ENCODE peak calls at places on chromosomes 6 and 20, in four cellular contexts. O, S, F and D are unnamed samples.

GRCh38 chr20:38799248-38799647 is 6.2 kb upstream of the PPP1R16B start:
- DNase-seq in F (no peak), O (no peak), S (no peak), D (no peak)

GRCh38 chr6:31771992-31772358 is 5.2 kb downstream of the VWA7 start:
- DNase-seq in S (peak), F (no peak), O (no peak), D (no peak)

GRCh38 chr6:166592818-166593217 is 6.3 kb upstream of the RAMACL start:
- DNase-seq in O (no peak), S (peak), F (no peak), D (peak)

GRCh38 chr20:34544109-34544793 is 14.3 kb upstream of the MAP1LC3A start:
- DNase-seq in S (no peak), F (no peak), O (no peak), D (no peak)

GRCh38 chr6:139641412-139641811 is 267.0 kb upstream of the CITED2 start:
- DNase-seq in S (no peak), F (no peak), O (no peak), D (no peak)

GRCh38 chr6:33843696-33844121 is 39.9 kb upstream of the MLN start:
- DNase-seq in S (no peak), O (no peak), F (no peak), D (no peak)

GRCh38 chr6:139297921-139298320 is 6.1 kb upstream of the TXLNB start:
- DNase-seq in O (no peak), S (no peak), F (no peak), D (no peak)

GRCh38 chr6:44226368-44227137 is 3.2 kb downstream of the SLC29A1 start:
- DNase-seq in O (no peak), S (no peak), F (no peak), D (no peak)

GRCh38 chr20:10179574-10180298 is 38.9 kb upstream of the SNAP25 start:
- DNase-seq in S (no peak), F (no peak), O (peak), D (peak)

GRCh38 chr20:33863440-33864323 is 52.5 kb downstream of the CHMP4B start:
- DNase-seq in O (no peak), S (no peak), F (no peak), D (no peak)

GRCh38 chr6:84798257-84798656 is 33.9 kb upstream of the TBX18 start:
- DNase-seq in O (no peak), S (no peak), F (no peak), D (peak)

GRCh38 chr20:59785118-59785959 is 148.1 kb downstream of the SYCP2 start:
- DNase-seq in S (no peak), F (no peak), O (no peak), D (no peak)

GRCh38 chr6:151400473-151400872 is 9.1 kb upstream of the ZBTB2 start:
- DNase-seq in S (peak), O (no peak), F (no peak), D (peak)

GRCh38 chr6:149273318-149273717 is 44.2 kb upstream of the TAB2 start:
- DNase-seq in S (no peak), O (no peak), F (no peak), D (no peak)

GRCh38 chr20:58718121-58718563 is 25.5 kb downstream of the NPEPL1 start:
- DNase-seq in O (no peak), F (no peak), S (no peak), D (no peak)

GRCh38 chr6:158040051-158040803 is 58.6 kb downstream of the SYNJ2 start:
- DNase-seq in O (no peak), S (peak), F (no peak), D (peak)

GRCh38 chr6:166344240-166344639 is 1.9 kb upstream of the SFT2D1 start:
- DNase-seq in O (no peak), S (peak), F (no peak), D (peak)

GRCh38 chr20:31713312-31714049 is 9.2 kb downstream of the BCL2L1 start:
- DNase-seq in O (no peak), F (no peak), S (peak), D (peak)

GRCh38 chr6:145360865-145361264 is 374.5 kb downstream of the EPM2A start:
- DNase-seq in O (no peak), S (no peak), F (no peak), D (no peak)

GRCh38 chr6:70834520-70834919 is 122.3 kb downstream of the B3GAT2 start:
- DNase-seq in O (no peak), S (peak), F (no peak), D (peak)

GRCh38 chr20:24027229-24027628 is 38.6 kb upstream of the GGTLC1 start:
- DNase-seq in S (no peak), O (no peak), F (no peak), D (peak)

GRCh38 chr20:46021361-46022359 is 7.4 kb upstream of the SLC12A5 start:
- DNase-seq in O (peak), S (no peak), F (peak), D (no peak)

GRCh38 chr6:90217621-90218496 is 78.8 kb downstream of the BACH2 start:
- DNase-seq in F (peak), O (no peak), S (no peak), D (no peak)